ENCODE peak calls at places on chromosome 11, in six cellular contexts. K, H, J, Q, F and I are unnamed samples.
A peak's percentile ranks its signal among the peaks of the same experiment; 100 is the strongest.

GRCh38 chr11:27187848-27188621 is 147.4 kb downstream of the BBOX1 start:
- DNase-seq in K (no peak), H (no peak), J (no peak), Q (no peak), F (no peak), I (no peak)

GRCh38 chr11:13008625-13009475 is at the start of gene RASSF10:
- DNase-seq in K (peak; percentile 54), H (no peak), J (no peak), Q (no peak), F (no peak), I (no peak)

GRCh38 chr11:95359756-95360155 is 128.8 kb upstream of the SESN3 start:
- DNase-seq in K (no peak), H (no peak), J (no peak), Q (no peak), F (no peak), I (no peak)

GRCh38 chr11:8775341-8776133 is 92.9 kb downstream of the RPL27A start:
- DNase-seq in K (no peak), H (no peak), J (no peak), Q (no peak), F (no peak), I (no peak)

GRCh38 chr11:78226684-78227680 is 38.3 kb downstream of the USP35 start:
- DNase-seq in K (no peak), H (no peak), J (no peak), Q (no peak), F (no peak), I (no peak)

GRCh38 chr11:116471608-116472007 is 301.2 kb downstream of the BUD13 start:
- DNase-seq in K (peak; percentile 40), H (no peak), J (no peak), Q (no peak), F (peak; percentile 1), I (no peak)

GRCh38 chr11:12118940-12119339 is 8.6 kb downstream of the MICAL2 start:
- DNase-seq in K (no peak), H (no peak), J (no peak), Q (no peak), F (no peak), I (no peak)

GRCh38 chr11:107999759-108000455 is 8.8 kb upstream of the CUL5 start:
- DNase-seq in K (peak; percentile 72), H (no peak), J (no peak), Q (no peak), F (peak; percentile 23), I (no peak)

GRCh38 chr11:57357827-57358226 is 19.7 kb downstream of the P2RX3 start:
- DNase-seq in K (no peak), H (no peak), J (no peak), Q (no peak), F (no peak), I (no peak)

GRCh38 chr11:78253797-78254196 is 65.1 kb downstream of the USP35 start:
- DNase-seq in K (peak; percentile 86), H (no peak), J (no peak), Q (no peak), F (no peak), I (no peak)